ENCODE peak calls at places on chromosomes 12 and 14, in four cellular contexts. One of them, this sample, is unnamed.
A peak's percentile ranks its signal among the peaks of the same experiment; 100 is the strongest.

GRCh38 chr12:88471641-88472040 is 108.6 kb downstream of the KITLG start:
- DNase-seq in NCI-H2081: no peak
- DNase-seq in ACHN: peak; percentile 61
- DNase-seq in cardiac fibroblast: peak; percentile 85
- DNase-seq in this sample: no peak

GRCh38 chr12:49043856-49044258 is 16.7 kb downstream of the KMT2D start:
- DNase-seq in NCI-H2081: peak; percentile 35
- DNase-seq in ACHN: peak; percentile 52
- DNase-seq in cardiac fibroblast: peak; percentile 63
- DNase-seq in this sample: no peak

GRCh38 chr12:120538281-120539156 is 4.4 kb downstream of the RNF10 start:
- DNase-seq in NCI-H2081: no peak
- DNase-seq in ACHN: peak; percentile 86
- DNase-seq in cardiac fibroblast: peak; percentile 70
- DNase-seq in this sample: no peak

GRCh38 chr14:95063391-95063790 is 93.9 kb downstream of the DICER1 start:
- DNase-seq in NCI-H2081: no peak
- DNase-seq in ACHN: no peak
- DNase-seq in cardiac fibroblast: no peak
- DNase-seq in this sample: no peak

GRCh38 chr14:78157855-78158436 is 12.2 kb upstream of the NRXN3 start:
- DNase-seq in NCI-H2081: no peak
- DNase-seq in ACHN: peak; percentile 58
- DNase-seq in cardiac fibroblast: peak; percentile 19
- DNase-seq in this sample: no peak

GRCh38 chr12:100473716-100474150 is at the start of gene NR1H4:
- DNase-seq in NCI-H2081: no peak
- DNase-seq in ACHN: peak; percentile 99
- DNase-seq in cardiac fibroblast: peak; percentile 45
- DNase-seq in this sample: no peak

GRCh38 chr12:55707841-55708694 is at the start of gene ITGA7:
- DNase-seq in NCI-H2081: peak; percentile 44
- DNase-seq in ACHN: peak; percentile 83
- DNase-seq in cardiac fibroblast: no peak
- DNase-seq in this sample: peak; percentile 73

GRCh38 chr12:27561535-27562350 is 37.7 kb downstream of the PPFIBP1 start:
- DNase-seq in NCI-H2081: no peak
- DNase-seq in ACHN: no peak
- DNase-seq in cardiac fibroblast: no peak
- DNase-seq in this sample: no peak

GRCh38 chr14:70188608-70189540 is at the start of gene SLC8A3:
- DNase-seq in NCI-H2081: peak; percentile 85
- DNase-seq in ACHN: no peak
- DNase-seq in cardiac fibroblast: peak; percentile 32
- DNase-seq in this sample: peak; percentile 37

GRCh38 chr12:57001448-57001906 is 4.9 kb downstream of the ZBTB39 start:
- DNase-seq in NCI-H2081: peak; percentile 45
- DNase-seq in ACHN: peak; percentile 70
- DNase-seq in cardiac fibroblast: peak; percentile 71
- DNase-seq in this sample: peak; percentile 54

GRCh38 chr12:79482323-79482722 is 208.4 kb downstream of the PAWR start:
- DNase-seq in NCI-H2081: no peak
- DNase-seq in ACHN: no peak
- DNase-seq in cardiac fibroblast: no peak
- DNase-seq in this sample: no peak

GRCh38 chr12:24364921-24365320 is 415.5 kb upstream of the SOX5 start:
- DNase-seq in NCI-H2081: no peak
- DNase-seq in ACHN: no peak
- DNase-seq in cardiac fibroblast: no peak
- DNase-seq in this sample: no peak

GRCh38 chr14:89085154-89086059 is 261.0 kb downstream of the TTC8 start:
- DNase-seq in NCI-H2081: no peak
- DNase-seq in ACHN: no peak
- DNase-seq in cardiac fibroblast: peak; percentile 52
- DNase-seq in this sample: no peak

GRCh38 chr12:80504389-80505153 is 60.5 kb downstream of the PTPRQ start:
- DNase-seq in NCI-H2081: no peak
- DNase-seq in ACHN: no peak
- DNase-seq in cardiac fibroblast: no peak
- DNase-seq in this sample: no peak

GRCh38 chr12:96054262-96054645 is 18.9 kb upstream of the LTA4H start:
- DNase-seq in NCI-H2081: no peak
- DNase-seq in ACHN: no peak
- DNase-seq in cardiac fibroblast: no peak
- DNase-seq in this sample: no peak

This sample was measured in NCI-H1930.